ENCODE peak calls at places on chromosomes 16 and 17, in ten cellular contexts. G is T-cell; H is AG08395; R is activated CD8-positive, alpha-beta memory T cell treated with anti-CD3 and anti-CD28 coated beads for 48 hours; A is activated CD8-positive, alpha-beta T cell treated with anti-CD3 and anti-CD28 coated beads for 36 hours; B is stimulated activated CD8-positive, alpha-beta memory T cell treated with anti-CD3 and anti-CD28 coated beads, Interleukin-4, amount 100 ng/mL, for 24 hours; W is T-helper 17 cell; E is left ventricle myocardium inferior; D is BJ; J is fibroblast of mammary gland. M is an unnamed sample.

GRCh38 chr17:29176500-29177351 is 3.5 kb downstream of the MYO18A start:
- DNase-seq in W (peak), H (peak), R (no peak), G (peak), E (peak), B (peak), J (peak), A (peak), D (no peak), M (no peak)

GRCh38 chr16:82782715-82783251 is 156.0 kb downstream of the CDH13 start:
- DNase-seq in D (no peak), A (no peak), E (peak), H (no peak), W (no peak), R (no peak), G (no peak), J (no peak), B (no peak), M (no peak)

GRCh38 chr17:16906670-16907069 is 65.2 kb downstream of the TNFRSF13B start:
- DNase-seq in J (no peak), W (no peak), E (no peak), A (no peak), D (no peak), R (no peak), B (no peak), G (no peak), H (no peak), M (no peak)

GRCh38 chr17:36498155-36498554 is 11.7 kb downstream of the ZNHIT3 start:
- DNase-seq in B (no peak), A (no peak), W (no peak), E (no peak), J (peak), G (no peak), H (no peak), D (no peak), R (no peak), M (no peak)

GRCh38 chr17:80030730-80031410 is 4.8 kb downstream of the TBC1D16 start:
- DNase-seq in A (no peak), W (no peak), H (no peak), D (no peak), G (no peak), J (no peak), R (no peak), E (no peak), B (no peak), M (peak)

GRCh38 chr16:89550421-89550988 is 10.0 kb upstream of the RPL13 start:
- DNase-seq in R (no peak), W (no peak), E (no peak), J (peak), G (no peak), H (no peak), A (no peak), D (no peak), B (no peak), M (no peak)

GRCh38 chr16:4008116-4008515 is 108.1 kb downstream of the ADCY9 start:
- DNase-seq in H (no peak), B (no peak), D (no peak), R (no peak), J (no peak), E (no peak), W (no peak), A (no peak), G (no peak), M (no peak)

GRCh38 chr17:48150107-48150463 is 42.5 kb downstream of the SNX11 start:
- DNase-seq in D (no peak), H (no peak), R (no peak), B (no peak), E (no peak), A (no peak), J (no peak), W (no peak), G (no peak), M (no peak)

GRCh38 chr16:81462683-81463082 is 18.1 kb downstream of the CMIP start:
- DNase-seq in E (no peak), A (no peak), J (no peak), B (no peak), W (no peak), H (no peak), G (no peak), D (no peak), R (no peak), M (no peak)

GRCh38 chr17:32156656-32157055 is 14.4 kb downstream of the RHOT1 start:
- DNase-seq in H (no peak), G (no peak), D (no peak), B (no peak), E (no peak), W (no peak), J (no peak), A (no peak), R (no peak), M (no peak)

GRCh38 chr16:88084881-88085280 is 133.6 kb downstream of the BANP start:
- DNase-seq in D (no peak), J (peak), B (no peak), A (no peak), H (peak), R (no peak), G (no peak), E (no peak), W (no peak), M (no peak)

GRCh38 chr16:77775911-77776909 is 12.2 kb upstream of the VAT1L start:
- DNase-seq in B (no peak), H (no peak), J (peak), R (no peak), G (no peak), A (no peak), W (no peak), E (no peak), D (no peak), M (no peak)